ENCODE peak calls at places on chromosomes 2 and 18, in six cellular contexts. S is tibial artery, C is adrenal gland, U is fibroblast of the aortic adventitia, Q is neural progenitor cell, T is AG10803. Z is an unnamed sample.

GRCh38 chr18:41461058-41461560 is 493.9 kb upstream of the PIK3C3 start:
- DNase-seq in S (no peak), C (no peak), U (no peak), Q (no peak), T (no peak), Z (no peak)

GRCh38 chr2:197239434-197239833 is 71.1 kb downstream of the ANKRD44 start:
- DNase-seq in S (no peak), C (no peak), U (no peak), Q (no peak), T (no peak), Z (no peak)

GRCh38 chr18:22983175-22983574 is 50.0 kb downstream of the RBBP8 start:
- DNase-seq in S (no peak), C (no peak), U (peak; percentile 81), Q (peak; percentile 2), T (peak; percentile 69), Z (peak; percentile 48)

GRCh38 chr2:145284551-145284950 is 764.6 kb upstream of the ZEB2 start:
- DNase-seq in S (no peak), C (no peak), U (no peak), Q (no peak), T (peak; percentile 47), Z (no peak)

GRCh38 chr2:80086831-80087230 is 217.7 kb downstream of the LRRTM1 start:
- DNase-seq in S (no peak), C (peak; percentile 68), U (peak; percentile 78), Q (peak; percentile 46), T (peak; percentile 82), Z (peak; percentile 56)

GRCh38 chr2:61750624-61751023 is 103.2 kb downstream of the FAM161A start:
- DNase-seq in S (no peak), C (no peak), U (peak; percentile 76), Q (no peak), T (peak; percentile 61), Z (no peak)

GRCh38 chr18:44823782-44824181 is 143.1 kb downstream of the SETBP1 start:
- DNase-seq in S (no peak), C (no peak), U (peak; percentile 82), Q (no peak), T (peak; percentile 73), Z (peak; percentile 84)

GRCh38 chr2:43748333-43748732 is 25.5 kb upstream of the DYNC2LI1 start:
- DNase-seq in S (no peak), C (no peak), U (no peak), Q (no peak), T (no peak), Z (no peak)

GRCh38 chr2:106972782-106973181 is 86.8 kb upstream of the ST6GAL2 start:
- DNase-seq in S (no peak), C (no peak), U (no peak), Q (no peak), T (peak; percentile 65), Z (no peak)

GRCh38 chr2:99910903-99911302 is 231.5 kb downstream of the AFF3 start:
- DNase-seq in S (no peak), C (no peak), U (no peak), Q (no peak), T (no peak), Z (peak; percentile 8)

GRCh38 chr2:97936199-97936598 is 59.5 kb downstream of the TMEM131 start:
- DNase-seq in S (no peak), C (no peak), U (no peak), Q (peak; percentile 67), T (no peak), Z (peak; percentile 46)

GRCh38 chr2:25168256-25169072 is at the start of gene POMC:
- DNase-seq in S (no peak), C (no peak), U (peak; percentile 17), Q (peak; percentile 73), T (peak; percentile 12), Z (no peak)

GRCh38 chr18:11791131-11791530 is 60.1 kb upstream of the CHMP1B start:
- DNase-seq in S (no peak), C (no peak), U (no peak), Q (no peak), T (no peak), Z (no peak)

GRCh38 chr18:4544131-4544530 is 89.0 kb upstream of the DLGAP1 start:
- DNase-seq in S (no peak), C (no peak), U (no peak), Q (no peak), T (no peak), Z (no peak)

GRCh38 chr2:181456660-181457120 is 496 bp upstream of the ITGA4 start:
- DNase-seq in S (peak; percentile 30), C (peak; percentile 58), U (no peak), Q (peak; percentile 62), T (peak; percentile 21), Z (no peak)

GRCh38 chr18:74310411-74310810 is 5.2 kb upstream of the C18orf63 start:
- DNase-seq in S (no peak), C (no peak), U (peak; percentile 57), Q (no peak), T (peak; percentile 58), Z (peak; percentile 76)

GRCh38 chr18:35919179-35919578 is 53.3 kb upstream of the RMP24 start:
- DNase-seq in S (no peak), C (no peak), U (no peak), Q (no peak), T (no peak), Z (no peak)

GRCh38 chr2:242032780-242033656 is 163.5 kb downstream of the RTP5 start:
- DNase-seq in S (no peak), C (no peak), U (no peak), Q (no peak), T (no peak), Z (no peak)

GRCh38 chr2:8543412-8544167 is 138.3 kb upstream of the ID2 start:
- DNase-seq in S (peak; percentile 69), C (peak; percentile 87), U (peak; percentile 69), Q (no peak), T (peak; percentile 86), Z (peak; percentile 65)

GRCh38 chr2:153870308-153870707 is 1.4 kb upstream of the GALNT13 start:
- DNase-seq in S (no peak), C (no peak), U (no peak), Q (peak; percentile 34), T (no peak), Z (peak; percentile 23)

GRCh38 chr2:104250635-104251034 is 603.3 kb upstream of the POU3F3 start:
- DNase-seq in S (no peak), C (no peak), U (no peak), Q (no peak), T (no peak), Z (no peak)

GRCh38 chr18:67425724-67426123 is 90.8 kb downstream of the DSEL start:
- DNase-seq in S (no peak), C (no peak), U (peak; percentile 96), Q (no peak), T (peak; percentile 79), Z (peak; percentile 86)

GRCh38 chr2:235829726-235830125 is 335.9 kb downstream of the AGAP1 start:
- DNase-seq in S (no peak), C (peak; percentile 46), U (no peak), Q (no peak), T (no peak), Z (no peak)

DNA sequence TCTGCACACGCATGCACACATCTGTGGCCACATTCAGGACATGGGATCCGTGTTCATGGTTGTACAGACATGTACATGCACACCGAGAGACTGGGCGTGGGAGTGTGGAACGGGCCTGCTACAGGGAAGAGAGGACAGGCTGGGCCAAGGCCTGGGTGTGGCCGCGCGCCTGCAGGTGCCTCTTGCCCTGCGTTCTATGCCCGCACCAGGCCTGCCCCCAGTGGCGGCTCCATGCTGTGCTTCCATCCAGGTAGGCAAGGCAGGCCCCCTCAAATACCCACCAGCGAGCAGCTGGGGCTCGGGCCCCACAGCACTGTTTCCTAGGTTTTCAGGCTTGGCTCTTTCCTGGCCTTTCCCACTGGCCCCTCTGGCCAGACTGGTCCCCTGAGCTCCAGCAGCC is 15.5 kb upstream of the PTMA start:
- DNase-seq in S (no peak), C (no peak), U (no peak), Q (no peak), T (no peak), Z (no peak)
- TF ChIP-seq CTCF in S (no peak), C (no peak), U (no peak), Q (no peak), T (no peak), Z (no peak)

GRCh38 chr2:174051741-174052638 is 86.8 kb upstream of the SP3 start:
- DNase-seq in S (no peak), C (no peak), U (peak; percentile 84), Q (peak; percentile 46), T (peak; percentile 65), Z (peak; percentile 39)

GRCh38 chr2:174053285-174053684 is 88.1 kb upstream of the SP3 start:
- DNase-seq in S (no peak), C (no peak), U (no peak), Q (peak; percentile 50), T (no peak), Z (no peak)

GRCh38 chr2:174052639-174052976 is 87.4 kb upstream of the SP3 start:
- DNase-seq in S (no peak), C (no peak), U (no peak), Q (no peak), T (no peak), Z (no peak)

GRCh38 chr2:174051039-174051438 is 85.9 kb upstream of the SP3 start:
- DNase-seq in S (no peak), C (no peak), U (no peak), Q (peak; percentile 36), T (no peak), Z (no peak)

GRCh38 chr2:174053784-174054183 is 88.6 kb upstream of the SP3 start:
- DNase-seq in S (no peak), C (no peak), U (no peak), Q (peak; percentile 47), T (no peak), Z (no peak)
- TF ChIP-seq CTCF in S (no peak), C (no peak), U (no peak), Q (no peak), T (no peak), Z (no peak)

GRCh38 chr2:238839428-238839827 is 8.5 kb upstream of the TWIST2 start:
- DNase-seq in S (no peak), C (no peak), U (no peak), Q (no peak), T (no peak), Z (peak; percentile 16)
- TF ChIP-seq CTCF in S (no peak), C (no peak), U (no peak), Q (no peak), T (no peak), Z (no peak)

GRCh38 chr2:45890094-45890646 is 238.7 kb downstream of the PRKCE start:
- DNase-seq in S (no peak), C (no peak), U (no peak), Q (no peak), T (no peak), Z (no peak)

GRCh38 chr2:45889620-45890019 is 238.1 kb downstream of the PRKCE start:
- DNase-seq in S (no peak), C (no peak), U (no peak), Q (no peak), T (no peak), Z (no peak)

GRCh38 chr2:45892236-45892701 is 240.8 kb downstream of the PRKCE start:
- DNase-seq in S (no peak), C (no peak), U (no peak), Q (no peak), T (no peak), Z (no peak)

GRCh38 chr2:45891719-45892118 is 240.2 kb downstream of the PRKCE start:
- DNase-seq in S (no peak), C (no peak), U (no peak), Q (no peak), T (no peak), Z (no peak)

DNA sequence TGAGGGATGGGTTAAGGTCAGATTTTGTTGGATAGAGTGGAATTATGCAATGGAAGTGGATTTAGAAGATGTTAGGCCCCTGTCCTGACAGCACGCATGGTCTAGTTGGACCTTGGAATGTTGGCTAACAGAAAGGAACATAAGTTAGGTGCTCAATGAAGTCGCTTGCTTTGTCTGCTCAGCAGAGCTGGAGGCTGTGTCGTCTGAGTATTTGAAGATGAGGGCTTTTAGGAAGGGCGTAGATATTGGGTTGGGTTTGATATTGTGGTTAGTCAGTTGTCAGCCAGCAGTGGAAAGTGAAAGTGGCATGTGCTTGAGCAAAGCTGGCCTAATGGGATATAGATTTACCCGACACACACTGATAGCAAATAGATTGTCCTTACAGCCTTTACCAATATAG is 239.3 kb downstream of the PRKCE start:
- DNase-seq in S (no peak), C (no peak), U (no peak), Q (no peak), T (no peak), Z (no peak)
- TF ChIP-seq CTCF in S (no peak), C (no peak), U (no peak), Q (no peak), T (no peak), Z (no peak)

Z was measured in MCF 10A.